ENCODE peak calls at places on chromosome 19, in four cellular contexts. One of them, this sample, is unnamed.

GRCh38 chr19:8915997-8916396 is 83.8 kb downstream of the MBD3L1 start:
- DNase-seq in posterior cingulate gyrus: no peak
- DNase-seq in activated T-cell treated with anti-CD3 and anti-CD28 coated beads, Interleukin-2, amount 50 U/mL, for 4 hours: no peak
- DNase-seq in endothelial cell: no peak
- DNase-seq in this sample: no peak

GRCh38 chr19:4369888-4370260 is 26.5 kb downstream of the MPND start:
- DNase-seq in posterior cingulate gyrus: peak
- DNase-seq in activated T-cell treated with anti-CD3 and anti-CD28 coated beads, Interleukin-2, amount 50 U/mL, for 4 hours: peak
- DNase-seq in endothelial cell: peak
- DNase-seq in this sample: no peak

GRCh38 chr19:38210458-38210987 is 13.5 kb downstream of the DPF1 start:
- DNase-seq in posterior cingulate gyrus: peak
- DNase-seq in activated T-cell treated with anti-CD3 and anti-CD28 coated beads, Interleukin-2, amount 50 U/mL, for 4 hours: no peak
- DNase-seq in endothelial cell: peak
- DNase-seq in this sample: peak

GRCh38 chr19:8611890-8612806 is 1.6 kb upstream of the ADAMTS10 start:
- DNase-seq in posterior cingulate gyrus: no peak
- DNase-seq in activated T-cell treated with anti-CD3 and anti-CD28 coated beads, Interleukin-2, amount 50 U/mL, for 4 hours: no peak
- DNase-seq in endothelial cell: no peak
- DNase-seq in this sample: peak

GRCh38 chr19:23901360-23901759 is 13.3 kb upstream of the ZNF726 start:
- DNase-seq in posterior cingulate gyrus: no peak
- DNase-seq in activated T-cell treated with anti-CD3 and anti-CD28 coated beads, Interleukin-2, amount 50 U/mL, for 4 hours: no peak
- DNase-seq in endothelial cell: no peak
- DNase-seq in this sample: no peak

GRCh38 chr19:1026189-1027019 is at the start of gene CNN2:
- DNase-seq in posterior cingulate gyrus: no peak
- DNase-seq in activated T-cell treated with anti-CD3 and anti-CD28 coated beads, Interleukin-2, amount 50 U/mL, for 4 hours: peak
- DNase-seq in endothelial cell: peak
- DNase-seq in this sample: peak

GRCh38 chr19:29285878-29286277 is 72.9 kb upstream of the UQCRFS1 start:
- DNase-seq in posterior cingulate gyrus: peak
- DNase-seq in activated T-cell treated with anti-CD3 and anti-CD28 coated beads, Interleukin-2, amount 50 U/mL, for 4 hours: no peak
- DNase-seq in endothelial cell: peak
- DNase-seq in this sample: peak

GRCh38 chr19:39308531-39309304 is 11.9 kb downstream of the LRFN1 start:
- DNase-seq in posterior cingulate gyrus: peak
- DNase-seq in activated T-cell treated with anti-CD3 and anti-CD28 coated beads, Interleukin-2, amount 50 U/mL, for 4 hours: no peak
- DNase-seq in endothelial cell: no peak
- DNase-seq in this sample: peak

GRCh38 chr19:14519245-14519859 is 1.2 kb upstream of the DNAJB1 start:
- DNase-seq in posterior cingulate gyrus: no peak
- DNase-seq in activated T-cell treated with anti-CD3 and anti-CD28 coated beads, Interleukin-2, amount 50 U/mL, for 4 hours: no peak
- DNase-seq in endothelial cell: no peak
- DNase-seq in this sample: no peak

GRCh38 chr19:17881701-17882100 is 10.0 kb downstream of the SLC5A5 start:
- DNase-seq in posterior cingulate gyrus: no peak
- DNase-seq in activated T-cell treated with anti-CD3 and anti-CD28 coated beads, Interleukin-2, amount 50 U/mL, for 4 hours: no peak
- DNase-seq in endothelial cell: no peak
- DNase-seq in this sample: no peak

GRCh38 chr19:47564081-47564480 is 8.9 kb downstream of the ZNF541 start:
- DNase-seq in posterior cingulate gyrus: no peak
- DNase-seq in activated T-cell treated with anti-CD3 and anti-CD28 coated beads, Interleukin-2, amount 50 U/mL, for 4 hours: no peak
- DNase-seq in endothelial cell: no peak
- DNase-seq in this sample: no peak

GRCh38 chr19:5515737-5516136 is 52.0 kb downstream of the TINCR start:
- DNase-seq in posterior cingulate gyrus: no peak
- DNase-seq in activated T-cell treated with anti-CD3 and anti-CD28 coated beads, Interleukin-2, amount 50 U/mL, for 4 hours: no peak
- DNase-seq in endothelial cell: no peak
- DNase-seq in this sample: no peak

GRCh38 chr19:11265785-11266236 is 3.5 kb upstream of the DOCK6 start:
- DNase-seq in posterior cingulate gyrus: no peak
- DNase-seq in activated T-cell treated with anti-CD3 and anti-CD28 coated beads, Interleukin-2, amount 50 U/mL, for 4 hours: no peak
- DNase-seq in endothelial cell: no peak
- DNase-seq in this sample: no peak

GRCh38 chr19:642755-643727 is 3.4 kb downstream of the FGF22 start:
- DNase-seq in posterior cingulate gyrus: no peak
- DNase-seq in activated T-cell treated with anti-CD3 and anti-CD28 coated beads, Interleukin-2, amount 50 U/mL, for 4 hours: no peak
- DNase-seq in endothelial cell: no peak
- DNase-seq in this sample: no peak

GRCh38 chr19:32647361-32647760 is 27.6 kb downstream of the ANKRD27 start:
- DNase-seq in posterior cingulate gyrus: no peak
- DNase-seq in activated T-cell treated with anti-CD3 and anti-CD28 coated beads, Interleukin-2, amount 50 U/mL, for 4 hours: no peak
- DNase-seq in endothelial cell: no peak
- DNase-seq in this sample: no peak

GRCh38 chr19:36115453-36116343 is at the start of gene TBCB:
- DNase-seq in posterior cingulate gyrus: no peak
- DNase-seq in activated T-cell treated with anti-CD3 and anti-CD28 coated beads, Interleukin-2, amount 50 U/mL, for 4 hours: peak
- DNase-seq in endothelial cell: peak
- DNase-seq in this sample: peak

GRCh38 chr19:31353826-31354225 is 4.6 kb upstream of the TSHZ3 start:
- DNase-seq in posterior cingulate gyrus: no peak
- DNase-seq in activated T-cell treated with anti-CD3 and anti-CD28 coated beads, Interleukin-2, amount 50 U/mL, for 4 hours: no peak
- DNase-seq in endothelial cell: peak
- DNase-seq in this sample: no peak

GRCh38 chr19:42468273-42468796 is 25.6 kb upstream of the CXCL17 start:
- DNase-seq in posterior cingulate gyrus: no peak
- DNase-seq in activated T-cell treated with anti-CD3 and anti-CD28 coated beads, Interleukin-2, amount 50 U/mL, for 4 hours: no peak
- DNase-seq in endothelial cell: no peak
- DNase-seq in this sample: no peak

GRCh38 chr19:22519152-22519551 is 97.0 kb upstream of the ZNF98 start:
- DNase-seq in posterior cingulate gyrus: no peak
- DNase-seq in activated T-cell treated with anti-CD3 and anti-CD28 coated beads, Interleukin-2, amount 50 U/mL, for 4 hours: no peak
- DNase-seq in endothelial cell: no peak
- DNase-seq in this sample: no peak

This sample was measured in cardiac muscle cell.